ENCODE peak calls at places on chromosomes 3 and 15, in four cellular contexts. C is hepatocyte, R is uterus, J is left lung. A is an unnamed sample. For H3K36me3, the result is how much of the 10 kb centered on the place peaks cover.

GRCh38 chr3:150528359-150528797 is 17.9 kb downstream of the SERP1 start:
- DNase-seq in C (no peak), R (no peak), J (no peak), A (no peak)

GRCh38 chr3:129597087-129597791 is 9.2 kb downstream of the PLXND1 start:
- DNase-seq in C (no peak), R (peak), J (no peak), A (no peak)

GRCh38 chr15:57578288-57578900 is 13.3 kb upstream of the MYZAP start:
- DNase-seq in C (no peak), R (no peak), J (no peak), A (no peak)

GRCh38 chr3:10447110-10447509 is 58.3 kb downstream of the ATP2B2 start:
- DNase-seq in C (no peak), R (no peak), J (no peak), A (no peak)

GRCh38 chr15:45126535-45127158 is 3.0 kb downstream of the DUOXA1 start:
- DNase-seq in C (no peak), R (no peak), J (no peak), A (peak)

GRCh38 chr3:88141458-88142083 is 8.2 kb upstream of the C3orf38 start:
- DNase-seq in C (no peak), R (no peak), J (no peak), A (no peak)

GRCh38 chr3:194754091-194754490 is 68.4 kb downstream of the FAM43A start:
- DNase-seq in C (no peak), R (no peak), J (no peak), A (no peak)

GRCh38 chr3:9986230-9986725 is 363 bp downstream of the EMC3 start:
- DNase-seq in C (peak), R (no peak), J (no peak), A (no peak)

GRCh38 chr15:89121414-89121813 is 33.2 kb downstream of the ABHD2 start:
- DNase-seq in C (peak), R (no peak), J (no peak), A (no peak)

GRCh38 chr3:55484741-55485207 is 2.3 kb downstream of the WNT5A start:
- DNase-seq in C (no peak), R (peak), J (no peak), A (no peak)

GRCh38 chr3:37202035-37202434 is 27.7 kb upstream of the LRRFIP2 start:
- DNase-seq in C (no peak), R (no peak), J (no peak), A (no peak)

GRCh38 chr15:62066663-62067447 is at the start of gene C2CD4A:
- DNase-seq in C (peak), R (peak), J (peak), A (peak)

GRCh38 chr3:66380200-66380932 is 120.5 kb downstream of the LRIG1 start:
- DNase-seq in C (no peak), R (no peak), J (peak), A (no peak)

GRCh38 chr3:24305795-24306467 is 188.7 kb downstream of the THRB start:
- DNase-seq in C (no peak), R (no peak), J (no peak), A (no peak)

GRCh38 chr3:81554348-81554747 is 207.1 kb downstream of the GBE1 start:
- DNase-seq in C (no peak), R (no peak), J (no peak), A (no peak)

GRCh38 chr3:143658116-143658515 is 190.2 kb downstream of the SLC9A9 start:
- DNase-seq in C (no peak), R (no peak), J (no peak), A (no peak)

GRCh38 chr3:189710620-189711388 is 79.6 kb downstream of the TP63 start:
- DNase-seq in C (peak), R (peak), J (no peak), A (no peak)

GRCh38 chr3:5095879-5096278 is 26.2 kb upstream of the ARL8B start:
- DNase-seq in C (peak), R (peak), J (peak), A (no peak)

GRCh38 chr3:190288836-190289235 is 33.4 kb downstream of the CLDN1 start:
- DNase-seq in C (no peak), R (no peak), J (no peak), A (no peak)

GRCh38 chr3:71461749-71462483 is 121.6 kb downstream of the FOXP1 start:
- DNase-seq in C (no peak), R (no peak), J (no peak), A (no peak)

GRCh38 chr15:85545757-85546156 is 165.4 kb downstream of the AKAP13 start:
- DNase-seq in C (no peak), R (no peak), J (no peak), A (no peak)

GRCh38 chr15:54812383-54812782 is 384.4 kb downstream of the RSL24D1 start:
- DNase-seq in C (no peak), R (no peak), J (no peak), A (no peak)

GRCh38 chr15:66251065-66251789 is 2.3 kb downstream of the MEGF11 start:
- DNase-seq in C (no peak), R (no peak), J (no peak), A (no peak)
- H3K4me3 ChIP-seq in C (no peak), R (no peak), J (no peak), A (no peak)

GRCh38 chr3:172334743-172335142 is 113.5 kb downstream of the GHSR start:
- DNase-seq in C (no peak), R (no peak), J (no peak), A (no peak)

GRCh38 chr3:172332256-172333041 is 115.8 kb downstream of the GHSR start:
- DNase-seq in C (peak), R (peak), J (no peak), A (peak)

GRCh38 chr3:172330413-172330812 is 117.8 kb downstream of the GHSR start:
- DNase-seq in C (no peak), R (no peak), J (no peak), A (no peak)

GRCh38 chr3:172333042-172333377 is 115.2 kb downstream of the GHSR start:
- DNase-seq in C (no peak), R (no peak), J (no peak), A (no peak)

GRCh38 chr3:172333692-172334457 is 114.4 kb downstream of the GHSR start:
- DNase-seq in C (no peak), R (no peak), J (no peak), A (no peak)
- H3K36me3 ChIP-seq in C (under half), R (under half), J (under half), A (under half)

GRCh38 chr15:66734961-66735908 is 33.2 kb downstream of the SMAD6 start:
- DNase-seq in C (no peak), R (no peak), J (no peak), A (no peak)
- H3K4me3 ChIP-seq in C (no peak), R (no peak), J (no peak), A (no peak)

GRCh38 chr3:155921486-155921885 is 51.0 kb downstream of the GMPS start:
- DNase-seq in C (no peak), R (no peak), J (no peak), A (no peak)
- H3K36me3 ChIP-seq in C (under half), R (under half), J (under half), A (under half)

DNA sequence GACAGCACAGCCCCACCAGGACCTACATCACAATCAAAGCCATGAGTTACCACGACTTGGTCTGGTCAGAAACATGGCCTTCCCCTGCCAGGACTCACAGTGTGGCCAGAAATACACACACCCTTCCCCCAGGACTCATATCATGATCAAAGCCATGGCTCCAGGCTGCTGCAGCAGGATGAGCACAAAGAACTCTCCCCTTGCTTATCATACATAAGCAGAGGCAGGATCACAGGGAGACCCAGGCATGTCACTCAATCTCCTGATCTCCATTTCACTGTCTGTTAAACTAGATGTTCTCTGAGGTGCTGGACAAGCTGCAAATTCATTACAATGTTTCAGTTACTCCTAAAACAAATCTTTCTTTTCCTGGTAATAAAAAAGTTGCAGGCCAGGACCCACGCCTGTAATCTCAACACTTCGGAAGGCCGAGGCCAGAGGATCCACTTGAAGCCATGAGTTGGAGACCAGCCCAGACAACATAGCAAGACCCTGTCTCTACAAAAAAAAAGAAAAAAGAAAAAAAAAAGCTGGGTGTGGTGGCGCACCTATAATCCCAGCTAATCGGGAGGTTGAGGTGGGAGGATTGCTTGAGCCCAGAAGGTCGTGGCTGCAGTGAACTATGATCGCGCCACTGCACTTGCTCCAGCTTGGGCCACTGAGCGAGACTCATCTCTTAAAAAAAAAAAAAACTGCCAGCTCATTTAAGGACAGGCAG is 1.2 kb downstream of the PFKFB4 start:
- DNase-seq in C (no peak), R (no peak), J (peak), A (no peak)
- H3K4me3 ChIP-seq in C (peak), R (no peak), J (peak), A (no peak)

DNA sequence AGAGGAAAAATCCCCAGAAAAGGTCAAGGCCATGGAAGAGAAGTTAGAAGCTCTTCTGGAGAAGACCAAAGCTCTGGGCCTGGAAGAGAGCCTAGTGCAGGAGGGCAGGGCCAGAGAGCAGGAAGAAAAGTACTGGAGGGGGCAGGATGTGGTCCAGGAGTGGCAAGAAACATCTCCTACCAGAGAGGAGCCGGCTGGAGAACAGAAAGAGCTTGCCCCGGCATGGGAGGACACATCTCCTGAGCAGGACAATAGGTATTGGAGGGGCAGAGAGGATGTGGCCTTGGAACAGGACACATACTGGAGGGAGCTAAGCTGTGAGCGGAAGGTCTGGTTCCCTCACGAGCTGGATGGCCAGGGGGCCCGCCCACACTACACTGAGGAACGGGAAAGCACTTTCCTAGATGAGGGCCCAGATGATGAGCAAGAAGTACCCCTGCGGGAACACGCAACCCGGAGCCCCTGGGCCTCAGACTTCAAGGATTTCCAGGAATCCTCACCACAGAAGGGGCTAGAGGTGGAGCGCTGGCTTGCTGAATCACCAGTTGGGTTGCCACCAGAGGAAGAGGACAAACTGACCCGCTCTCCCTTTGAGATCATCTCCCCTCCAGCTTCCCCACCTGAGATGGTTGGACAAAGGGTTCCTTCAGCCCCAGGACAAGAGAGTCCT is 9.0 kb downstream of the MAP1A start:
- DNase-seq in C (no peak), R (no peak), J (no peak), A (no peak)
- H3K36me3 ChIP-seq in C (under half), R (under half), J (under half), A (under half)

GRCh38 chr3:186802701-186803100 is 3.6 kb downstream of the RFC4 start:
- DNase-seq in C (no peak), R (no peak), J (no peak), A (no peak)

GRCh38 chr3:186806173-186807055 is at the start of gene RFC4:
- DNase-seq in C (peak), R (peak), J (peak), A (peak)

GRCh38 chr3:186810597-186810996 is 4.3 kb upstream of the RFC4 start:
- DNase-seq in C (no peak), R (no peak), J (no peak), A (no peak)

GRCh38 chr3:186807231-186807630 is 949 bp upstream of the RFC4 start:
- DNase-seq in C (no peak), R (no peak), J (no peak), A (no peak)
- H3K4me3 ChIP-seq in C (peak), R (no peak), J (peak), A (peak)

GRCh38 chr3:33032937-33033336 is 64.0 kb downstream of the GLB1 start:
- DNase-seq in C (no peak), R (no peak), J (no peak), A (no peak)
- H3K36me3 ChIP-seq in C (under half), R (under half), J (under half), A (under half)

DNA sequence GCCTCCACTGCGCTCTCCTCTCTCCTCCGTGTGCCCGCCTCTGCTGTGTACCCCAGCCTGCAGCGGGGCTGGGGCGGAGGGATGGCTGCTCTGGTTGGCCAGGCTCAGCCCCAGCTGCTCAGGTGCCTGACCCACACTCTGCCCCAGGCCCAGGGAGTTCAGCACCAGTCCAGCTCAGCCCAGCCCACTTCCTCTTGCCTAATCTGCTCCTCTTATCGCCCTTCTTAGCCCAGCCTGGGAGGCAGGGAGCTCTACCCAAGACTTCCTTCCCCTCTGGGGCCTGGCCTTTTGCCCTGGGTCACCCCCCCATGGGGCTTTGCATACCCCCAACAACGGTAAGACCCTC is 1.1 kb upstream of the PLCB2 start:
- DNase-seq in C (no peak), R (no peak), J (peak), A (no peak)
- H3K4me3 ChIP-seq in C (no peak), R (no peak), J (peak), A (peak)

DNA sequence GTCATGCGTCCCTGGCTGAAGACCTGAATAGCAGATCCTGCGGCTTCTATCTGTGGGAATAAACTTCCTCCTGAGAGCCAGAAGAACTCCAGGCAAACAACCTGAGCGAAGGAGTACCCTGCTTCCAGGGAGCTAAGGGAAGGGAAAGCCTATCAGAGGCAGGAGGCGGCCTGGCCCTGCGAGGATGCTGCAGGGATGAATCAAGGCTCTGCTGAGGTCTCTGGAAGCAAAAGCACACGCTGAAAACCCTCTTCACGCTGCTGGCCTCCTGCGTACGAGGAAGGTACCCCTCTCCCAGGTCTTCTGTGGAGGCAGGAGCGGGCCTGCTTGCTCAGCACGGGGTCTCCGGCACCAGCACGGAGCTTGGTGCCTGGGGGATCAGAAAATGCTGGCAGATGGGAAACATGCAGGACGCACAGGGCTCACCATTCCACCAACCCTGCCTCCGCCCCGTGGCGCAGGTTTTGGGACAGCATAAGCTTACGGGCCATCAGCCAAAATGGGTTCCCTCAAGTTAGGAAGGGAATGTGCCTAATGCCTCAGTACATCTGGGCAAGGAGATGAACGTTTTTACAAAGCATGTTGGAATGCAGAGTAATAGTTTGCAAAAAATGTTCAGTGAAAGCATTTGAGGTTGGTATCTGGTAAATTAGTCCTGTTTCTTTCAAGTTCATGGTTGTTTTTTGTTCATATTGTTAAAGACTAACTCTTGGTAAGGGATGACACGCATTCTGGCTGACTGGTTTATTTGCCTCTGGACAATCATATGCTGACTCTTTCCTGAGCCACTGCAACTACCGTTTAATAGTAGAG is 72.3 kb downstream of the CHSY1 start:
- DNase-seq in C (no peak), R (no peak), J (no peak), A (no peak)
- H3K36me3 ChIP-seq in C (under half), R (under half), J (under half), A (under half)

A was measured in CD8-positive, alpha-beta memory T cell.